ENCODE peak calls at places on chromosomes 13 and 19, in seven cellular contexts. G is H54, W is NB4, D is stomach, K is H1, N is IMR-90, O is transverse colon. Z is an unnamed sample.

GRCh38 chr13:112849500-112849899 is 119.5 kb upstream of the MCF2L start:
- DNase-seq in G (no peak), W (no peak), D (no peak), K (no peak), N (peak), O (no peak), Z (peak)

GRCh38 chr19:57949296-57949695 is 1.8 kb upstream of the ZNF256 start:
- DNase-seq in G (no peak), W (no peak), D (no peak), K (no peak), N (no peak), O (no peak), Z (no peak)

GRCh38 chr19:38970664-38971532 is 4.6 kb downstream of the FBXO17 start:
- DNase-seq in G (no peak), W (peak), D (no peak), K (no peak), N (no peak), O (no peak), Z (no peak)

GRCh38 chr13:26967119-26968038 is 204.2 kb downstream of the USP12 start:
- DNase-seq in G (no peak), W (no peak), D (no peak), K (no peak), N (no peak), O (no peak), Z (no peak)

GRCh38 chr13:73579574-73580274 is 520.9 kb downstream of the KLF5 start:
- DNase-seq in G (no peak), W (no peak), D (no peak), K (no peak), N (no peak), O (no peak), Z (no peak)

GRCh38 chr19:35220315-35220921 is 8.1 kb downstream of the FAM187B start:
- DNase-seq in G (no peak), W (no peak), D (no peak), K (no peak), N (no peak), O (no peak), Z (no peak)

GRCh38 chr13:98866882-98867281 is 111.0 kb downstream of the DOCK9 start:
- DNase-seq in G (no peak), W (no peak), D (no peak), K (no peak), N (no peak), O (no peak), Z (no peak)

GRCh38 chr13:19185865-19186645 is 4.4 kb upstream of the TUBA3C start:
- DNase-seq in G (no peak), W (no peak), D (no peak), K (no peak), N (no peak), O (no peak), Z (peak)

GRCh38 chr13:33633701-33634525 is 184.0 kb upstream of the RFC3 start:
- DNase-seq in G (no peak), W (no peak), D (no peak), K (no peak), N (peak), O (no peak), Z (no peak)

GRCh38 chr13:26390203-26390602 is 136.3 kb downstream of the CDK8 start:
- DNase-seq in G (no peak), W (no peak), D (no peak), K (no peak), N (no peak), O (no peak), Z (no peak)

GRCh38 chr13:110030394-110030928 is 244.1 kb upstream of the IRS2 start:
- DNase-seq in G (no peak), W (no peak), D (no peak), K (no peak), N (no peak), O (no peak), Z (no peak)

GRCh38 chr13:42275098-42275471 is 3.1 kb downstream of the AKAP11 start:
- DNase-seq in G (no peak), W (peak), D (no peak), K (no peak), N (no peak), O (no peak), Z (no peak)

GRCh38 chr13:51246411-51247298 is 24.5 kb downstream of the FAM124A start:
- DNase-seq in G (no peak), W (no peak), D (no peak), K (peak), N (no peak), O (peak), Z (no peak)

GRCh38 chr19:2607712-2608601 is 94.5 kb downstream of the GNG7 start:
- DNase-seq in G (no peak), W (no peak), D (no peak), K (no peak), N (no peak), O (peak), Z (no peak)

GRCh38 chr19:42424712-42425131 is 2.5 kb downstream of the LIPE start:
- DNase-seq in G (no peak), W (no peak), D (no peak), K (peak), N (no peak), O (no peak), Z (no peak)

GRCh38 chr19:3821156-3821555 is 35.0 kb upstream of the MATK start:
- DNase-seq in G (no peak), W (no peak), D (no peak), K (no peak), N (no peak), O (no peak), Z (no peak)

GRCh38 chr19:58563034-58563573 is 4.7 kb upstream of the UBE2M start:
- DNase-seq in G (no peak), W (no peak), D (peak), K (no peak), N (no peak), O (no peak), Z (no peak)

GRCh38 chr13:109074853-109075252 is 445.4 kb downstream of the MYO16 start:
- DNase-seq in G (no peak), W (no peak), D (no peak), K (no peak), N (no peak), O (no peak), Z (no peak)

GRCh38 chr19:54325194-54325621 is 12.2 kb upstream of the LILRA5 start:
- DNase-seq in G (peak), W (peak), D (no peak), K (peak), N (peak), O (no peak), Z (no peak)

GRCh38 chr19:33903489-33903850 is 106.8 kb downstream of the KCTD15 start:
- DNase-seq in G (no peak), W (no peak), D (no peak), K (no peak), N (no peak), O (no peak), Z (no peak)

GRCh38 chr13:82758056-82758455 is 1124.2 kb downstream of the SLITRK1 start:
- DNase-seq in G (peak), W (peak), D (no peak), K (peak), N (peak), O (no peak), Z (no peak)

GRCh38 chr13:107516517-107516916 is 698.8 kb downstream of the LIG4 start:
- DNase-seq in G (no peak), W (no peak), D (no peak), K (no peak), N (peak), O (no peak), Z (no peak)

GRCh38 chr13:112693831-112694497 is 4.1 kb downstream of the ATP11A start:
- DNase-seq in G (peak), W (peak), D (peak), K (no peak), N (peak), O (no peak), Z (no peak)

GRCh38 chr13:75675421-75675820 is 39.3 kb downstream of the LMO7 start:
- DNase-seq in G (no peak), W (no peak), D (no peak), K (no peak), N (peak), O (no peak), Z (no peak)

GRCh38 chr13:21150013-21150412 is 26.3 kb downstream of the SKA3 start:
- DNase-seq in G (no peak), W (no peak), D (no peak), K (no peak), N (no peak), O (no peak), Z (no peak)

GRCh38 chr13:57825066-57825465 is 193.5 kb downstream of the PCDH17 start:
- DNase-seq in G (no peak), W (no peak), D (no peak), K (no peak), N (no peak), O (no peak), Z (no peak)

GRCh38 chr19:16896913-16897571 is 8.2 kb downstream of the F2RL3 start:
- DNase-seq in G (peak), W (peak), D (peak), K (peak), N (peak), O (peak), Z (peak)

GRCh38 chr13:97262058-97262457 is 39.9 kb downstream of the MBNL2 start:
- DNase-seq in G (no peak), W (peak), D (no peak), K (peak), N (no peak), O (no peak), Z (no peak)

GRCh38 chr13:50529154-50529882 is 314.2 kb downstream of the DLEU7 start:
- DNase-seq in G (peak), W (no peak), D (peak), K (no peak), N (peak), O (peak), Z (peak)

GRCh38 chr13:30325668-30326067 is 18.3 kb upstream of the KATNAL1 start:
- DNase-seq in G (no peak), W (no peak), D (no peak), K (no peak), N (no peak), O (no peak), Z (no peak)

GRCh38 chr13:101308247-101309013 is 107.9 kb downstream of the NALCN start:
- DNase-seq in G (no peak), W (no peak), D (no peak), K (no peak), N (no peak), O (no peak), Z (no peak)

DNA sequence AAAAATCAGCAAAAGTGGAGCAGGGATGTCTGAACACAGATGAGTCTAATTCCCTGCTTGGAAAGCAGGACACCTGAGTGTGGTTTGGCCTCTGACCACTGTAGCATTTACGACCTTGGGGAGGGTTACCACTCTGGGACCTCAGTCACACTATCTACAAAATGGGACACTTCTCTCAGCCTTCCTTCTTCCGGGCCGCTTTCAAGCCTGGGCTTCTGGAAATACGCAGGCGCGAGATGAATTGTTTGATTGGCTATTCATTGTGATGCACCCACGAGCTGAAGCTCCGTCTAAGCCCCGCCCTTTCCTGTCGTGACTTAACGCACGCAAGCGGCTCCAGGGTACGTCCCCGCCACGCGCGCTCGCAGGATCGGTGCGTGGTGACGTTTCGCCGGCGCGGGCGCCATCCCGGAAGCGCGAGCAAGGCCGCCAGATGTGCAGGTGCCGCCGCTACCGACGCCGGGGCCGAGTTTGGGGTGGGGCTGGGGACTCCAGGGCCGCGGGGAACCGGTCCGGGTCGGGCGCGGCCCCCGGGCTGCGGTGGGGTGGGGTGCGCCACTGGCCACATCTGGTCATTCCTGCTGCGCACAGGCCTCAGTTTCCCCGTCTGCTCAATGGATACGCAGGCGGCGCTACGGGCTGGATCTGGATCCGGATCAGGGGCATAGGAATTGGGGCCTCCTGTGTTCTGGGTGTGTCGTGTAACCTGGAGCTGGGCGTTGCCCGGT is at the start of gene KXD1:
- DNase-seq in G (peak), W (peak), D (peak), K (peak), N (peak), O (peak), Z (peak)
- TF ChIP-seq POLR2A in G (peak), W (peak), D (peak), K (no peak), N (peak), O (peak), Z (no peak)

DNA sequence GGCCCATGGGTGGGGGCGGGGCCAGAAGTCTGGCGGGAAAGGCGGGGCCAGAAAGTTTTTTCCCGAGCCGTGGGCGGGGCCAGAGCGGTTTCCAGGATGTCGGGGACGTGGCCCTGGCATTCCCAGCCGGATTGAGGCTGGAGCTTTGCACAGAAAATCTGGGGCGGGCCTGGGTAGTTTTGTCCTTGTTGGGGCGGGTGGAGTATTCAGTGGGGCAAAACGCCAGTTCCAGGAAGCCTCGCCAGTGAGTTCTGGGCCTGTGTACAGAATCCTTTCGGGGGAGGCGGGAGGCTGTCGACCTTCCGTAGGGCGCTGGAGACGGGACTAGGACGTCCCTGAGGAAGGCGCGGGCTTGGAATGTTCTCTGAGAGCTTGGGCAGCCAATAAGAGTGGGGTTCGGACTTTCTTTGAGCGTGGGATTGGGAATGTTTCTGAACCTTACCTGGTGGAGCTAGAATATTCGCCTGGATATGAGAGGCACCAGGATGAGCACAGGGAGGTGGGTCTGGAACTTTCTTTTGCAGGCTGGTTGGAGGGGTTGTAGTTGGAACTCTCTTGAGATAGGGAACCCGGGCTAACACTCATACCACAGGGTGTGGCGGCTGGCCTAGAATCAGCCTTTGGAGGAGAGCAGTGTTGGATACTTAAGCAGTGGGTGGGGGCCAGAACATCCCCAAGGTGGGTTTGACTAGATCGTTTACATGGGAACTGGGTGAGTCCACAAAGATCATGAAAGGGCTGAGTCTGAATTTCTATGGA is 1.3 kb downstream of the CCDC9 start:
- DNase-seq in G (peak), W (peak), D (no peak), K (no peak), N (no peak), O (no peak), Z (no peak)
- TF ChIP-seq POLR2A in G (no peak), W (no peak), D (peak), K (no peak), N (peak), O (peak), Z (no peak)

GRCh38 chr19:13190781-13191540 is 40.8 kb downstream of the IER2 start:
- DNase-seq in G (no peak), W (no peak), D (peak), K (no peak), N (no peak), O (peak), Z (no peak)
- TF ChIP-seq POLR2A in G (no peak), W (no peak), D (no peak), K (no peak), N (no peak), O (peak), Z (no peak)

DNA sequence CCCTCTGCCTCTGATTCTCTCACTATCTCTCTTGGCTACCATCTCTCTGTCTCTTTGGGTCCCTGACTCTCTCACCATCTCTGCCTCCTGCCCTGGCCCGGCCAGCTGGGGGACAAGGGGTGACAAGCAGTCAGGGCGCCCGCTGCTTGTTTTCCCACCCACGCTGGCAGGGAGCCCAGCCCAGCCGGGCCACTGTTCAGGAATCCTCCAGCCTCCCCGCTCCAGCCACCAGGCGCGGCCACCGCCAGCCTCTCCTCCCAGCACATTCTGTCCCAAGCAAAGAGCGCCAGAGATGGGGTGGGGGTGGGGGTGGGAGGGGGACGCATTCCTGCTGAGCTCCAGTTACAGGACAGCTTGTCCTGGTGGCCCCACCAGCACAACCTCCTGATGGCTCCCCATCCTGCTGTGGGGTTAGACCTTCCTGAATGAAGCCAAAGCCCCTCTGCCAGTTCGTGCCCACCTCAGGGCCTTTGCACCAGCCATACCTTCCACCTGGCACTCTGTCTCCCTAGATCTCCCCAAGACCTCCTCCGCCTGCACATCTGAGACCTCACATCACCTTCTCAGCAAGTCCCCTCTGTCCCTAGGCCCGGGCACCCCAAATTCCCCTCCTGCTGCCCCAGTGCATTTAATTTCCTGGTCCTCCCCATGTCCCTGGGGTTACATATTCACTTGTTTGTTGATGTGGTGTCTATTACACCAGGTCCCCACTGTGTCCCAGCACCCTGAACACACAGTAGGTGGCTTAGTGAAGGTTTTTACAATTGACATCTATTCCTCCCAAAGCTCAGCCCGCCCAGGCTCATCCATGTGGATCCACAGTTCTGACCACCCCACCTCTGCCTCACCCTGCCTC is 12.5 kb downstream of the ARRDC2 start:
- DNase-seq in G (no peak), W (no peak), D (peak), K (no peak), N (peak), O (peak), Z (peak)
- TF ChIP-seq POLR2A in G (no peak), W (no peak), D (no peak), K (no peak), N (no peak), O (no peak), Z (no peak)

GRCh38 chr19:29514525-29515232 is 11.1 kb upstream of the VSTM2B start:
- DNase-seq in G (no peak), W (no peak), D (no peak), K (no peak), N (no peak), O (no peak), Z (no peak)
- TF ChIP-seq POLR2A in G (no peak), W (no peak), D (no peak), K (no peak), N (no peak), O (no peak), Z (no peak)

Z was measured in suprapubic skin.